ENCODE peak calls at places on chromosomes 2 and 18, in nine cellular contexts. One of them, this sample, is unnamed.

GRCh38 chr2:84701880-84702279 is 179.0 kb downstream of the TRABD2A start:
- DNase-seq in neural progenitor cell: no peak
- DNase-seq in esophagus squamous epithelium: no peak
- DNase-seq in endodermal cell: no peak
- DNase-seq in sigmoid colon: no peak
- DNase-seq in OCI-LY7: no peak
- DNase-seq in lung: no peak
- DNase-seq in aorta: no peak
- DNase-seq in fibroblast of lung: peak; percentile 97
- DNase-seq in this sample: no peak

GRCh38 chr2:26945991-26946750 is 24.3 kb upstream of the MAPRE3 start:
- DNase-seq in neural progenitor cell: peak; percentile 31
- DNase-seq in sigmoid colon: no peak
- DNase-seq in lung: no peak
- DNase-seq in aorta: no peak
- DNase-seq in fibroblast of lung: no peak
- DNase-seq in endodermal cell: no peak
- DNase-seq in esophagus squamous epithelium: no peak
- DNase-seq in OCI-LY7: no peak
- DNase-seq in this sample: no peak

GRCh38 chr18:9081940-9082339 is 20.6 kb upstream of the NDUFV2 start:
- DNase-seq in lung: no peak
- DNase-seq in aorta: no peak
- DNase-seq in fibroblast of lung: no peak
- DNase-seq in OCI-LY7: no peak
- DNase-seq in sigmoid colon: no peak
- DNase-seq in neural progenitor cell: no peak
- DNase-seq in esophagus squamous epithelium: no peak
- DNase-seq in endodermal cell: no peak
- DNase-seq in this sample: no peak

GRCh38 chr2:203799905-203800304 is 67.7 kb upstream of the CTLA4 start:
- DNase-seq in neural progenitor cell: no peak
- DNase-seq in endodermal cell: no peak
- DNase-seq in aorta: no peak
- DNase-seq in sigmoid colon: no peak
- DNase-seq in fibroblast of lung: no peak
- DNase-seq in esophagus squamous epithelium: no peak
- DNase-seq in OCI-LY7: peak; percentile 69
- DNase-seq in lung: no peak
- DNase-seq in this sample: no peak

GRCh38 chr2:15177103-15177502 is 384.0 kb downstream of the NBAS start:
- DNase-seq in endodermal cell: no peak
- DNase-seq in sigmoid colon: no peak
- DNase-seq in lung: no peak
- DNase-seq in fibroblast of lung: peak; percentile 17
- DNase-seq in aorta: no peak
- DNase-seq in esophagus squamous epithelium: no peak
- DNase-seq in neural progenitor cell: no peak
- DNase-seq in OCI-LY7: no peak
- DNase-seq in this sample: no peak

GRCh38 chr18:53752968-53753367 is 471.5 kb downstream of the MBD2 start:
- DNase-seq in neural progenitor cell: no peak
- DNase-seq in fibroblast of lung: no peak
- DNase-seq in sigmoid colon: no peak
- DNase-seq in lung: no peak
- DNase-seq in endodermal cell: no peak
- DNase-seq in esophagus squamous epithelium: no peak
- DNase-seq in OCI-LY7: no peak
- DNase-seq in aorta: no peak
- DNase-seq in this sample: no peak

GRCh38 chr18:45374878-45375630 is 240.2 kb upstream of the SLC14A2 start:
- DNase-seq in sigmoid colon: no peak
- DNase-seq in fibroblast of lung: peak; percentile 15
- DNase-seq in lung: no peak
- DNase-seq in OCI-LY7: no peak
- DNase-seq in neural progenitor cell: no peak
- DNase-seq in aorta: no peak
- DNase-seq in endodermal cell: no peak
- DNase-seq in esophagus squamous epithelium: no peak
- DNase-seq in this sample: no peak

GRCh38 chr2:38991899-38992298 is 102.2 kb downstream of the ARHGEF33 start:
- DNase-seq in aorta: no peak
- DNase-seq in lung: no peak
- DNase-seq in esophagus squamous epithelium: no peak
- DNase-seq in neural progenitor cell: peak; percentile 39
- DNase-seq in endodermal cell: no peak
- DNase-seq in sigmoid colon: no peak
- DNase-seq in fibroblast of lung: no peak
- DNase-seq in OCI-LY7: no peak
- DNase-seq in this sample: no peak

GRCh38 chr2:127647242-127648190 is 1.6 kb downstream of the GPR17 start:
- DNase-seq in lung: no peak
- DNase-seq in endodermal cell: no peak
- DNase-seq in esophagus squamous epithelium: no peak
- DNase-seq in sigmoid colon: peak; percentile 75
- DNase-seq in neural progenitor cell: no peak
- DNase-seq in aorta: peak; percentile 93
- DNase-seq in OCI-LY7: no peak
- DNase-seq in fibroblast of lung: no peak
- DNase-seq in this sample: no peak

GRCh38 chr18:22639026-22639463 is 221.3 kb upstream of the CTAGE1 start:
- DNase-seq in lung: no peak
- DNase-seq in aorta: no peak
- DNase-seq in sigmoid colon: no peak
- DNase-seq in fibroblast of lung: peak; percentile 93
- DNase-seq in OCI-LY7: no peak
- DNase-seq in esophagus squamous epithelium: no peak
- DNase-seq in endodermal cell: no peak
- DNase-seq in neural progenitor cell: no peak
- DNase-seq in this sample: no peak

GRCh38 chr2:36965751-36966369 is 476 bp downstream of the STRN start:
- DNase-seq in OCI-LY7: peak; percentile 35
- DNase-seq in lung: peak; percentile 44
- DNase-seq in neural progenitor cell: peak; percentile 88
- DNase-seq in endodermal cell: peak; percentile 94
- DNase-seq in sigmoid colon: no peak
- DNase-seq in fibroblast of lung: no peak
- DNase-seq in aorta: peak; percentile 84
- DNase-seq in esophagus squamous epithelium: peak; percentile 14
- DNase-seq in this sample: peak; percentile 72

GRCh38 chr2:130957920-130958319 is 121.2 kb downstream of the ARHGEF4 start:
- DNase-seq in endodermal cell: no peak
- DNase-seq in neural progenitor cell: no peak
- DNase-seq in aorta: no peak
- DNase-seq in esophagus squamous epithelium: no peak
- DNase-seq in lung: no peak
- DNase-seq in OCI-LY7: no peak
- DNase-seq in sigmoid colon: no peak
- DNase-seq in fibroblast of lung: no peak
- DNase-seq in this sample: no peak

GRCh38 chr2:225668606-225669266 is 269.2 kb downstream of the NYAP2 start:
- DNase-seq in fibroblast of lung: peak; percentile 84
- DNase-seq in esophagus squamous epithelium: no peak
- DNase-seq in neural progenitor cell: peak; percentile 62
- DNase-seq in aorta: no peak
- DNase-seq in endodermal cell: no peak
- DNase-seq in sigmoid colon: no peak
- DNase-seq in OCI-LY7: peak; percentile 70
- DNase-seq in lung: no peak
- DNase-seq in this sample: no peak

GRCh38 chr2:83067947-83068346 is 1391.1 kb downstream of the SUCLG1 start:
- DNase-seq in fibroblast of lung: no peak
- DNase-seq in OCI-LY7: no peak
- DNase-seq in esophagus squamous epithelium: no peak
- DNase-seq in sigmoid colon: no peak
- DNase-seq in aorta: no peak
- DNase-seq in lung: no peak
- DNase-seq in endodermal cell: no peak
- DNase-seq in neural progenitor cell: no peak
- DNase-seq in this sample: no peak

GRCh38 chr2:44959855-44960254 is 18.4 kb downstream of the SIX3 start:
- DNase-seq in OCI-LY7: no peak
- DNase-seq in neural progenitor cell: no peak
- DNase-seq in fibroblast of lung: no peak
- DNase-seq in sigmoid colon: no peak
- DNase-seq in endodermal cell: peak; percentile 33
- DNase-seq in esophagus squamous epithelium: no peak
- DNase-seq in aorta: no peak
- DNase-seq in lung: no peak
- DNase-seq in this sample: no peak

GRCh38 chr2:232463701-232464533 is 8.0 kb downstream of the ALPI start:
- DNase-seq in lung: no peak
- DNase-seq in neural progenitor cell: no peak
- DNase-seq in sigmoid colon: peak; percentile 36
- DNase-seq in endodermal cell: peak; percentile 47
- DNase-seq in aorta: peak; percentile 45
- DNase-seq in esophagus squamous epithelium: no peak
- DNase-seq in OCI-LY7: no peak
- DNase-seq in fibroblast of lung: no peak
- DNase-seq in this sample: peak; percentile 40

GRCh38 chr2:109497447-109497846 is 116.3 kb downstream of the SEPTIN10 start:
- DNase-seq in aorta: no peak
- DNase-seq in neural progenitor cell: no peak
- DNase-seq in sigmoid colon: no peak
- DNase-seq in OCI-LY7: no peak
- DNase-seq in esophagus squamous epithelium: no peak
- DNase-seq in lung: no peak
- DNase-seq in endodermal cell: no peak
- DNase-seq in fibroblast of lung: peak; percentile 70
- DNase-seq in this sample: no peak

GRCh38 chr2:75533135-75533534 is 27.6 kb downstream of the EVA1A start:
- DNase-seq in sigmoid colon: no peak
- DNase-seq in lung: no peak
- DNase-seq in fibroblast of lung: no peak
- DNase-seq in esophagus squamous epithelium: no peak
- DNase-seq in aorta: no peak
- DNase-seq in OCI-LY7: no peak
- DNase-seq in neural progenitor cell: no peak
- DNase-seq in endodermal cell: no peak
- DNase-seq in this sample: no peak
- H3K9me3 ChIP-seq in sigmoid colon: no peaks in the 10 kb centered on the region
- H3K9me3 ChIP-seq in lung: no peaks in the 10 kb centered on the region
- H3K9me3 ChIP-seq in fibroblast of lung: no peaks in the 10 kb centered on the region
- H3K9me3 ChIP-seq in esophagus squamous epithelium: no peaks in the 10 kb centered on the region
- H3K9me3 ChIP-seq in aorta: peaks cover 1% of the 10 kb centered on the region
- H3K9me3 ChIP-seq in OCI-LY7: no peaks in the 10 kb centered on the region
- H3K9me3 ChIP-seq in neural progenitor cell: no peaks in the 10 kb centered on the region
- H3K9me3 ChIP-seq in endodermal cell: no peaks in the 10 kb centered on the region
- H3K9me3 ChIP-seq in this sample: no peaks in the 10 kb centered on the region

GRCh38 chr18:5239447-5239846 is 42.4 kb upstream of the AKAIN1 start:
- DNase-seq in neural progenitor cell: no peak
- DNase-seq in lung: no peak
- DNase-seq in esophagus squamous epithelium: no peak
- DNase-seq in aorta: no peak
- DNase-seq in sigmoid colon: no peak
- DNase-seq in endodermal cell: no peak
- DNase-seq in fibroblast of lung: no peak
- DNase-seq in OCI-LY7: no peak
- DNase-seq in this sample: no peak
- H3K4me3 ChIP-seq in neural progenitor cell: peak overlapping the region; percentile 71
- H3K4me3 ChIP-seq in lung: no peak overlapping the region
- H3K4me3 ChIP-seq in esophagus squamous epithelium: no peak overlapping the region
- H3K4me3 ChIP-seq in aorta: no peak overlapping the region
- H3K4me3 ChIP-seq in sigmoid colon: no peak overlapping the region
- H3K4me3 ChIP-seq in endodermal cell: peak overlapping the region; percentile 85
- H3K4me3 ChIP-seq in fibroblast of lung: peak overlapping the region; percentile 90
- H3K4me3 ChIP-seq in OCI-LY7: peak overlapping the region; percentile 93
- H3K4me3 ChIP-seq in this sample: peak overlapping the region; percentile 86

DNA sequence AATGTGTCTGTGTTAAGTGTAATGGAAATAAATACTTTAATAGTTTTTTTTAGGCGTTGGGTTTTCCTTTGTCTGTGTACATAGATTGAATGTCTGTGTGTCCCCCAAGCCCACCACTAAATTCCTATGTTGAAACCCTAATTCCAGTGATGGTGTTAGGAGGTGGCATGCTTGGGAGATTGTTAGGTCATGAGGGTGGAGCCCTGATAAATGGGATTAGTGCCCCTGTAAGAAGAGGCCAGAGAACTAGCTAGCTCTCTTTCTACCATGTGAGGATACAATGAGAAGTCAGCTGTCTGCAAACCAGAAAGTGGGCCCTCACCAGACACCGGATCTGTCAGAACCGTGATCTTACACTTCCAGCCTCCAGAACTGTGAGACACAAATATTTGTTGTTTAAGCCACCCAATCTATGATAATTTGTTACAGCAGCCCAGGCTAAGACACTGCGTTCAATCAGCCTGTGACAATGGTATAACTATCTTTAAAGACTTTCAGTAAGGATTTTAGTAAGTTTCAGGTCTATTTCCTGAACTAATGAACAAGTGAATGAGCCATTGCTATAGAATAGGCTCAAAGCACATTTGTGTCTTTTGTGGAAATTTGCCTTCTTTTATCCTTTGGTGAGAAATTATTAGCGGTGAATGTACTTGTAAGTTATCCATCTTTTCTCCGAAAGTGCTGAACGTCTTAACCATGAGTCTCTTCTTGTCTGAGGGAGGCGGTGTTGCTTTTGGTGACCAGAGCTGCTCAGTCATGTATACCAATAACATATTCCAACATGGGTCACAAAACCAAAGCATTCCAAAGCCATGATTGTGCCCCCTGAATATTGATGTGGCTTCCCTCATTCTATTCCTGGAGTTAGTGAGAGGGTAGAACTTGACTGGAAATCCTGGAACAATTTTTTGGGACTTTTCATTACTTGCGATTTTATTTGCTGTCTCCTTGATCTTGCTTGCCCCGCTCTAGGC is 29.6 kb upstream of the IL1R1 start:
- DNase-seq in endodermal cell: no peak
- DNase-seq in aorta: no peak
- DNase-seq in fibroblast of lung: peak; percentile 73
- DNase-seq in OCI-LY7: no peak
- DNase-seq in lung: no peak
- DNase-seq in sigmoid colon: no peak
- DNase-seq in esophagus squamous epithelium: no peak
- DNase-seq in neural progenitor cell: no peak
- DNase-seq in this sample: no peak
- H3K4me1 ChIP-seq in endodermal cell: peaks cover 2% of the 10 kb centered on the region
- H3K4me1 ChIP-seq in aorta: no peaks in the 10 kb centered on the region
- H3K4me1 ChIP-seq in fibroblast of lung: peaks cover 17% of the 10 kb centered on the region
- H3K4me1 ChIP-seq in OCI-LY7: no peaks in the 10 kb centered on the region
- H3K4me1 ChIP-seq in lung: no peaks in the 10 kb centered on the region
- H3K4me1 ChIP-seq in sigmoid colon: peaks cover 6% of the 10 kb centered on the region
- H3K4me1 ChIP-seq in esophagus squamous epithelium: peaks cover 25% of the 10 kb centered on the region
- H3K4me1 ChIP-seq in neural progenitor cell: peaks cover 6% of the 10 kb centered on the region
- H3K4me1 ChIP-seq in this sample: no peaks in the 10 kb centered on the region

GRCh38 chr2:52608030-52608429 is 1159.6 kb upstream of the CHAC2 start:
- DNase-seq in endodermal cell: no peak
- DNase-seq in esophagus squamous epithelium: no peak
- DNase-seq in OCI-LY7: no peak
- DNase-seq in fibroblast of lung: no peak
- DNase-seq in neural progenitor cell: no peak
- DNase-seq in lung: no peak
- DNase-seq in aorta: no peak
- DNase-seq in sigmoid colon: no peak
- DNase-seq in this sample: no peak

GRCh38 chr2:52613064-52613463 is 1154.5 kb upstream of the CHAC2 start:
- DNase-seq in sigmoid colon: no peak
- DNase-seq in fibroblast of lung: peak; percentile 9
- DNase-seq in esophagus squamous epithelium: no peak
- DNase-seq in lung: no peak
- DNase-seq in endodermal cell: peak; percentile 56
- DNase-seq in OCI-LY7: no peak
- DNase-seq in aorta: no peak
- DNase-seq in neural progenitor cell: peak; percentile 45
- DNase-seq in this sample: no peak

GRCh38 chr2:52611757-52612156 is 1155.8 kb upstream of the CHAC2 start:
- DNase-seq in esophagus squamous epithelium: no peak
- DNase-seq in neural progenitor cell: no peak
- DNase-seq in fibroblast of lung: no peak
- DNase-seq in aorta: no peak
- DNase-seq in lung: no peak
- DNase-seq in sigmoid colon: no peak
- DNase-seq in OCI-LY7: no peak
- DNase-seq in endodermal cell: no peak
- DNase-seq in this sample: no peak
- H3K9me3 ChIP-seq in esophagus squamous epithelium: no peaks in the 10 kb centered on the region
- H3K9me3 ChIP-seq in neural progenitor cell: no peaks in the 10 kb centered on the region
- H3K9me3 ChIP-seq in fibroblast of lung: no peaks in the 10 kb centered on the region
- H3K9me3 ChIP-seq in aorta: peaks cover 2% of the 10 kb centered on the region
- H3K9me3 ChIP-seq in lung: no peaks in the 10 kb centered on the region
- H3K9me3 ChIP-seq in sigmoid colon: no peaks in the 10 kb centered on the region
- H3K9me3 ChIP-seq in OCI-LY7: no peaks in the 10 kb centered on the region
- H3K9me3 ChIP-seq in endodermal cell: peaks cover 23% of the 10 kb centered on the region
- H3K9me3 ChIP-seq in this sample: no peaks in the 10 kb centered on the region

This sample was measured in tibial artery.